ENCODE peak calls at places on chromosomes 4 and X, in seven cellular contexts. B, U, I, O, Z, P and K are unnamed samples.

GRCh38 chr4:79865253-79865652 is 207.8 kb downstream of the ANTXR2 start:
- DNase-seq in I (no peak), B (peak; percentile 18), O (no peak), P (no peak), U (peak; percentile 60), Z (no peak), K (no peak)

GRCh38 chr4:136855886-136856285 is 676.4 kb downstream of the PCDH18 start:
- DNase-seq in B (no peak), Z (no peak), O (no peak), P (no peak), U (no peak), I (no peak), K (no peak)

GRCh38 chr4:30454504-30454903 is 265.7 kb upstream of the PCDH7 start:
- DNase-seq in Z (no peak), B (no peak), U (no peak), I (no peak), O (no peak), P (no peak), K (no peak)

GRCh38 chr4:56803473-56803872 is 18.0 kb downstream of the SPINK2 start:
- DNase-seq in Z (no peak), U (no peak), I (no peak), O (no peak), B (no peak), P (peak; percentile 8), K (no peak)

GRCh38 chr4:137949746-137950145 is 292.4 kb downstream of the SLC7A11 start:
- DNase-seq in Z (no peak), U (peak; percentile 40), O (no peak), P (no peak), B (peak; percentile 11), I (no peak), K (no peak)

GRCh38 chrX:129529685-129530281 is 6.5 kb upstream of the SMARCA1 start:
- DNase-seq in Z (no peak), U (no peak), I (no peak), P (no peak), O (no peak), B (peak; percentile 54), K (no peak)

GRCh38 chrX:40392599-40392998 is 188.2 kb upstream of the ATP6AP2 start:
- DNase-seq in O (no peak), P (no peak), B (no peak), I (no peak), Z (no peak), U (no peak), K (no peak)

GRCh38 chr4:105474110-105474518 is 252 bp upstream of the PPA2 start:
- DNase-seq in B (peak; percentile 90), P (peak; percentile 83), Z (no peak), U (no peak), I (peak; percentile 86), O (peak; percentile 90), K (no peak)

GRCh38 chr4:187128971-187129370 is 405.3 kb upstream of the FAT1 start:
- DNase-seq in U (no peak), P (no peak), O (no peak), B (peak; percentile 0), Z (no peak), I (no peak), K (no peak)